ENCODE peak calls at places on chromosomes 2 and 18, in six cellular contexts. One of them, this sample, is unnamed.
A peak's percentile ranks its signal among the peaks of the same experiment; 100 is the strongest.

GRCh38 chr2:206230060-206230890 is 44.2 kb upstream of the ZDBF2 start:
- DNase-seq in Peyer's patch: no peak
- DNase-seq in caudate nucleus: no peak
- DNase-seq in A549: no peak
- DNase-seq in hepatocyte: peak; percentile 8
- DNase-seq in ovary: no peak
- DNase-seq in this sample: no peak

GRCh38 chr2:197198890-197199289 is 111.7 kb downstream of the ANKRD44 start:
- DNase-seq in ovary: peak; percentile 61
- DNase-seq in caudate nucleus: no peak
- DNase-seq in Peyer's patch: peak; percentile 53
- DNase-seq in hepatocyte: no peak
- DNase-seq in A549: no peak
- DNase-seq in this sample: no peak

GRCh38 chr2:236745420-236746210 is 176.0 kb downstream of the ACKR3 start:
- DNase-seq in ovary: no peak
- DNase-seq in A549: peak; percentile 71
- DNase-seq in hepatocyte: peak; percentile 78
- DNase-seq in caudate nucleus: no peak
- DNase-seq in Peyer's patch: no peak
- DNase-seq in this sample: peak; percentile 93

GRCh38 chr18:34509163-34509562 is 200.9 kb upstream of the DTNA start:
- DNase-seq in A549: no peak
- DNase-seq in Peyer's patch: no peak
- DNase-seq in caudate nucleus: no peak
- DNase-seq in ovary: no peak
- DNase-seq in hepatocyte: no peak
- DNase-seq in this sample: no peak

GRCh38 chr18:22346968-22347611 is 70.6 kb downstream of the CTAGE1 start:
- DNase-seq in hepatocyte: peak; percentile 84
- DNase-seq in ovary: peak; percentile 86
- DNase-seq in caudate nucleus: no peak
- DNase-seq in Peyer's patch: peak; percentile 89
- DNase-seq in A549: no peak
- DNase-seq in this sample: peak; percentile 62

GRCh38 chr2:17538844-17539554 is 1.5 kb upstream of the VSNL1 start:
- DNase-seq in Peyer's patch: peak; percentile 53
- DNase-seq in A549: no peak
- DNase-seq in hepatocyte: peak; percentile 90
- DNase-seq in ovary: peak; percentile 78
- DNase-seq in caudate nucleus: no peak
- DNase-seq in this sample: peak; percentile 49

GRCh38 chr18:22921762-22922161 is 11.4 kb upstream of the RBBP8 start:
- DNase-seq in A549: no peak
- DNase-seq in Peyer's patch: no peak
- DNase-seq in ovary: no peak
- DNase-seq in hepatocyte: no peak
- DNase-seq in caudate nucleus: no peak
- DNase-seq in this sample: no peak

GRCh38 chr2:232761301-232761907 is 15.0 kb downstream of the KCNJ13 start:
- DNase-seq in hepatocyte: peak; percentile 57
- DNase-seq in ovary: no peak
- DNase-seq in Peyer's patch: no peak
- DNase-seq in caudate nucleus: no peak
- DNase-seq in A549: peak; percentile 29
- DNase-seq in this sample: peak; percentile 32

GRCh38 chr2:206556357-206556949 is 85.8 kb upstream of the FAM237A start:
- DNase-seq in Peyer's patch: no peak
- DNase-seq in ovary: no peak
- DNase-seq in caudate nucleus: no peak
- DNase-seq in hepatocyte: peak; percentile 50
- DNase-seq in A549: peak; percentile 5
- DNase-seq in this sample: no peak

GRCh38 chr2:45237128-45237527 is 227.9 kb upstream of the SIX2 start:
- DNase-seq in ovary: no peak
- DNase-seq in A549: no peak
- DNase-seq in hepatocyte: no peak
- DNase-seq in caudate nucleus: no peak
- DNase-seq in Peyer's patch: no peak
- DNase-seq in this sample: peak; percentile 44
- H3K27ac ChIP-seq in ovary: no peak overlapping the region
- H3K27ac ChIP-seq in A549: peak overlapping the region; percentile 68
- H3K27ac ChIP-seq in hepatocyte: no peak overlapping the region
- H3K27ac ChIP-seq in caudate nucleus: no peak overlapping the region
- H3K27ac ChIP-seq in Peyer's patch: no peak overlapping the region
- H3K27ac ChIP-seq in this sample: peak overlapping the region; percentile 93

DNA sequence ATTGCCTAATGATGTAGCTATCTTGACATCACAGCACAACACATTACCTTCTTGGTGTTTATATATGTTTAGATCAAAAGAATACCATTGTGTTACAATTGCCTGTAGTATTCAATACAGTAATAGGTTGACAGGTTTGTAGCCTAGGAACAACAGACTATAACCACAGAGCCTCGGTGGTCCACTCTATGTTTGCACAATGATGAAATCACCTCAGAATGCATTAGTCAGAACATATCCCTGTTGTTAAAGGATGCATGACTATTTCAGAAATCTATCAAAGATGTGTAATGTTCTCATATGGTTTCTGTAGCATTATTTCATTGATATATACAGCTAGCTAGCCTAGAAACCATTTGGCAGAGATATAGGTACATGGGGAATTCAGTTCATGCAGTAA is 8.9 kb downstream of the METTL5 start:
- DNase-seq in A549: peak; percentile 21
- DNase-seq in Peyer's patch: no peak
- DNase-seq in hepatocyte: no peak
- DNase-seq in ovary: no peak
- DNase-seq in caudate nucleus: no peak
- DNase-seq in this sample: peak; percentile 86
- H3K27ac ChIP-seq in A549: no peak overlapping the region
- H3K27ac ChIP-seq in Peyer's patch: no peak overlapping the region
- H3K27ac ChIP-seq in hepatocyte: no peak overlapping the region
- H3K27ac ChIP-seq in ovary: no peak overlapping the region
- H3K27ac ChIP-seq in caudate nucleus: no peak overlapping the region
- H3K27ac ChIP-seq in this sample: peak overlapping the region; percentile 64

GRCh38 chr2:11371099-11371937 is 26.9 kb upstream of the ROCK2 start:
- DNase-seq in hepatocyte: no peak
- DNase-seq in A549: no peak
- DNase-seq in caudate nucleus: no peak
- DNase-seq in ovary: no peak
- DNase-seq in Peyer's patch: peak; percentile 65
- DNase-seq in this sample: no peak
- H3K27ac ChIP-seq in hepatocyte: peak overlapping the region; percentile 88
- H3K27ac ChIP-seq in A549: peak overlapping the region; percentile 44
- H3K27ac ChIP-seq in caudate nucleus: no peak overlapping the region
- H3K27ac ChIP-seq in ovary: no peak overlapping the region
- H3K27ac ChIP-seq in Peyer's patch: peak overlapping the region; percentile 83
- H3K27ac ChIP-seq in this sample: no peak overlapping the region

DNA sequence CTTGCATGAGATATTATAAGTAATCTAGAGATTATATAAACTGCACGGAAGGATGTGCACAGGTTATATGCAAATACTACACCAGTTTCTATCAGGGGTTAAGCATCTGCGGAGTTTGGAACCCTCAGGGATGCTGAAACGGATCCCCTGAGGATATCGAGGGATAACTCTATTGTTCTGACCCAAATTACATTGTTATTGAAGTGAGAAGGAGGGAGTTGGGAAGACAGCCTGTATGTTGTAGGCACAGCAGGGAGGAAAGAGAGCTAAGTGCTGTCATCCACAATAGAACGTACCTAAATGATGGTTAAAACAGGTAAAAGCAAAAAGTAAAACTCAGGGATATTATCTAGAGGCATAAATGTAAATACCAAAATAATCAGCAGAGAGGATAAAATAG is 44.6 kb upstream of the SMAD2 start:
- DNase-seq in caudate nucleus: no peak
- DNase-seq in hepatocyte: no peak
- DNase-seq in Peyer's patch: no peak
- DNase-seq in ovary: no peak
- DNase-seq in A549: no peak
- DNase-seq in this sample: no peak
- H3K27ac ChIP-seq in caudate nucleus: no peak overlapping the region
- H3K27ac ChIP-seq in hepatocyte: no peak overlapping the region
- H3K27ac ChIP-seq in Peyer's patch: no peak overlapping the region
- H3K27ac ChIP-seq in ovary: no peak overlapping the region
- H3K27ac ChIP-seq in A549: no peak overlapping the region
- H3K27ac ChIP-seq in this sample: no peak overlapping the region

GRCh38 chr18:2654105-2654827 is 1.3 kb upstream of the SMCHD1 start:
- DNase-seq in ovary: no peak
- DNase-seq in A549: no peak
- DNase-seq in hepatocyte: no peak
- DNase-seq in Peyer's patch: no peak
- DNase-seq in caudate nucleus: no peak
- DNase-seq in this sample: no peak
- H3K27ac ChIP-seq in ovary: peak overlapping the region; percentile 99
- H3K27ac ChIP-seq in A549: peak overlapping the region; percentile 97
- H3K27ac ChIP-seq in hepatocyte: peak overlapping the region; percentile 99
- H3K27ac ChIP-seq in Peyer's patch: peak overlapping the region; percentile 99
- H3K27ac ChIP-seq in caudate nucleus: peak overlapping the region; percentile 96
- H3K27ac ChIP-seq in this sample: peak overlapping the region; percentile 89